ENCODE peak calls at places on chromosomes 16 and 17, in four cellular contexts. M is H1, K is IMR-90, A is mesendoderm. Q is an unnamed sample.

GRCh38 chr16:49620868-49621239 is 235.1 kb downstream of the ZNF423 start:
- DNase-seq in M (no peak), K (no peak), A (no peak), Q (peak; percentile 26)

GRCh38 chr16:20136446-20136968 is 62.8 kb upstream of the GPR139 start:
- DNase-seq in A (peak; percentile 11), K (no peak), M (no peak), Q (no peak)

GRCh38 chr17:29838961-29839360 is 91.1 kb downstream of the SSH2 start:
- DNase-seq in K (peak; percentile 44), M (peak; percentile 63), A (peak; percentile 92), Q (peak; percentile 66)

GRCh38 chr17:2707721-2708584 is 3.6 kb downstream of the CLUH start:
- DNase-seq in A (peak; percentile 60), M (peak; percentile 81), K (no peak), Q (peak; percentile 82)

GRCh38 chr16:75764154-75764768 is 38.0 kb upstream of the CPHXL start:
- DNase-seq in M (peak; percentile 53), K (peak; percentile 70), A (peak; percentile 81), Q (peak; percentile 60)

GRCh38 chr17:231966-232807 is 50.7 kb upstream of the DOC2B start:
- DNase-seq in A (no peak), K (no peak), M (peak; percentile 29), Q (no peak)

GRCh38 chr17:7060165-7060890 is 16.4 kb upstream of the SLC16A11 start:
- DNase-seq in A (no peak), K (peak; percentile 69), M (no peak), Q (no peak)

GRCh38 chr16:27363797-27364196 is 38.2 kb upstream of the IL21R start:
- DNase-seq in M (no peak), A (no peak), K (no peak), Q (no peak)

GRCh38 chr17:27609606-27610303 is 21.2 kb upstream of the LGALS9 start:
- DNase-seq in A (peak; percentile 49), M (no peak), K (peak; percentile 27), Q (peak; percentile 72)

GRCh38 chr16:77838597-77839255 is 50.4 kb downstream of the VAT1L start:
- DNase-seq in A (no peak), K (peak; percentile 15), M (no peak), Q (no peak)

GRCh38 chr16:77835111-77835510 is 46.7 kb downstream of the VAT1L start:
- DNase-seq in M (no peak), K (peak; percentile 23), A (no peak), Q (no peak)

GRCh38 chr16:77834600-77834963 is 46.2 kb downstream of the VAT1L start:
- DNase-seq in M (no peak), K (peak; percentile 97), A (peak; percentile 94), Q (no peak)

GRCh38 chr16:77836801-77837200 is 48.4 kb downstream of the VAT1L start:
- DNase-seq in A (no peak), K (no peak), M (no peak), Q (no peak)

DNA sequence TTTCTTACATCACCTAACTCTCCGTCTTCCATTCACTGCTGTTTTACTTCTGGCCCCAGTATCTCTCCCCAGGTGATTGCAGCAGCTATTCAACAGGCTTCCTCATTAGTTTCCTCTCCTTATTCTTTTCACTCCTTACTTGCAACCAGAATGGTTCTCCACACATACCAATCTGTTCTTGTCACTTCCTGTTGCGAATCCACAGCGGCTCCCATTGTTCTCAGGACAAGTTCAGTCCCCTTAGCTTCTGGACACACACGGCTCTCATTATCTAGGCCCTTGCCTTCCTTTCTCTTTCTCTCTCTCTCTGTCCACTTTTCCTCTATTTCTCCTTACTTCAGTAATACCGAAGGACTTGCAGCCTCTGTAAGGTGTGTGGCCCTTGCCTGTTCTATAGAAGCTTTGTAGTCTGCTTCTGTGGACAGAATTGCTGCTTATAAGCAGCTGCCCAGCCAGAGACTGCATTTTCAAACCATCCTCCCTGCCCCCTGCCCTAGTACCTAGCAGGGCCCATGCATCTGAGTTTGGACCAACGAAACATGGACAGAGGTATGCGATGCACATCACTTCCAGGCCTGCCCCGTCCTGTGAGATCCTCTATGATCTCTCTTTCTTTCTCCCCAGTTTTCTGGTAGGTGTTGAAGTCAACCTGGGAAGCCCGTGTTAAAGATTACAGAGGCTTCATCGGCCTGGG is 45.7 kb downstream of the VAT1L start:
- DNase-seq in A (peak; percentile 99), K (peak; percentile 89), M (peak; percentile 50), Q (peak; percentile 75)
- H2AK5ac ChIP-seq in A (peak overlapping the region; percentile 98), K (peak overlapping the region; percentile 97), M (peak overlapping the region; percentile 61), Q (no peak overlapping the region)

DNA sequence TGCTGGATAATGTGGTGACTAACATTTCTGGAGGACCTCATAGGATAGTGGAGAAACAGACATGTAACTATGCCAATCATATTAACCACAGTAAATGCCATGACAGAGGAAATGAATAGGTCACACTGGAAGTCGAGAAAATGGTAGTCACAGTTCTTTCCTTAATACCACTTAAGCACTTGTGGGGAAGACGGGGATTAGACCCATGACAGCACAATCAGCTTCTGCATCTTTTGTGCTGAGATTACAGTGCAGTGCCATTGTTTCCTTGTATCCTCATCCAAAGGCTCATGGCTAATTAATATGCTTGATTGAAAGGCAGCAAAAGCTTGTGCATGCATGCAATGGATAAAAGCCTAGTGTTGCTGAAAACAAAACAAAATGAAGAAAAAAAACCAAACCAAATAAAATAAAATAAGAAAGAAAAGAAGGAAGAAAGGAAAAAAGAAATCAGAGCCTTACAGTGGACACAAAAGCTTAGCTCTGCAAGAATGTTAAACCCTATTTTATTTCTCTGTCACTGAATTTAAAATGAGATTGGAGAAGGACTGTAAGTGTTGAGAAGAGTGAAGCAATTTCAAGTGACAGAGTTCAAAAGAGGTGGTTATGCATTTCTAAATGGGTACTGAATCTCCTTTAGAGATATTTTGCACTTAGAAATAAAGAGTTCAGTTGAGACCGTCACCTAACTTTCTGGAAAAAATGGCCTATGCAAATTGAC is 1011.9 kb downstream of the CDH8 start:
- DNase-seq in K (no peak), A (peak; percentile 8), M (no peak), Q (no peak)
- H4K5ac ChIP-seq in K (no peak overlapping the region), A (no peak overlapping the region), M (no peak overlapping the region), Q (no peak overlapping the region)

GRCh38 chr17:42562845-42563509 is 1.0 kb downstream of the COASY start:
- DNase-seq in K (peak; percentile 28), M (no peak), A (no peak), Q (no peak)
- H3K4me2 ChIP-seq in K (peak overlapping the region; percentile 83), M (peak overlapping the region; percentile 88), A (peak overlapping the region; percentile 92), Q (peak overlapping the region; percentile 86)

DNA sequence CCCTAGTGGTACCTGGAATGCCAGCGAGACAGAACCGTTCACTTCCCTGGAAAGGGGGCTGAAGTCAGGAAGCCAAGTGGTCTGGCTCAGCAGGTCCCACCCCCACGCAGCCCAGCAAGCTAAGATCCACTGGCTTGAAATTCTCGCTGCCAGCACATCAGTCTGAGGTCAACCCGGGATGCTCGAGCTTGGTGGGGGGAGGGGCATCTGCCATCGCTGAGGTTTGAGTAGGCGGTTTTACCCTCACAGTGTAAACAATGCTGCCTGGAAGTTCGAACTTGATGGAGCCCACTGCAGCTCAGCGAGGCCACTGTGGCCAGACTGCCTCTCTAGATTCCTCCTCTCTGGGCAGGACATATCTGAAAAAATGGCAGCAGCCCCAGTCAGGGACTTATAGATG is 464.7 kb upstream of the TOM1L1 start:
- DNase-seq in M (no peak), K (no peak), A (no peak), Q (peak; percentile 39)
- H2AK5ac ChIP-seq in M (no peak overlapping the region), K (no peak overlapping the region), A (no peak overlapping the region), Q (no peak overlapping the region)

DNA sequence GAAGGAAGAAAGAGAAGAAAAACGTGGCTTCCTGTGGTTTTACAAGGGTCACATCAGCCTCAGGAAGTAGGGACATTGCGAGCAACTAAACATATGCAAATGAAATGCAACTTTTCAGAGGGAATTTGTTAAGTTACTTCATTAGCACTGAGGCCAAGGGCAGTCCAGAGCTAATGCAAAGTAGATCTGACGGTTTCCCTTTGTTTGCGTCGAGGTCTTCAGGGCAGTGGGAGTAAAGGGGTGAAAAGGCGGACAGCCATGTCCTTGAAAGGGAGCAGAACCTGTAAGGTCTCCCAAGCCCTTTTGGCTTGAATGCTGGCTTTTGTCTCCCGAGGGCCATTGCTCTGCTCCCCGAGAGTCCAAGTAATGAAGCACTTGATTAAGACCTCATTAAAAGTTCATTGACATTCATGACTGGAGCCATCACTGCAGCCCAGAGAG is 85.0 kb downstream of the PMP22 start:
- DNase-seq in M (peak; percentile 52), A (peak; percentile 64), K (no peak), Q (peak; percentile 88)
- H4K5ac ChIP-seq in M (no peak overlapping the region), A (no peak overlapping the region), K (no peak overlapping the region), Q (no peak overlapping the region)

DNA sequence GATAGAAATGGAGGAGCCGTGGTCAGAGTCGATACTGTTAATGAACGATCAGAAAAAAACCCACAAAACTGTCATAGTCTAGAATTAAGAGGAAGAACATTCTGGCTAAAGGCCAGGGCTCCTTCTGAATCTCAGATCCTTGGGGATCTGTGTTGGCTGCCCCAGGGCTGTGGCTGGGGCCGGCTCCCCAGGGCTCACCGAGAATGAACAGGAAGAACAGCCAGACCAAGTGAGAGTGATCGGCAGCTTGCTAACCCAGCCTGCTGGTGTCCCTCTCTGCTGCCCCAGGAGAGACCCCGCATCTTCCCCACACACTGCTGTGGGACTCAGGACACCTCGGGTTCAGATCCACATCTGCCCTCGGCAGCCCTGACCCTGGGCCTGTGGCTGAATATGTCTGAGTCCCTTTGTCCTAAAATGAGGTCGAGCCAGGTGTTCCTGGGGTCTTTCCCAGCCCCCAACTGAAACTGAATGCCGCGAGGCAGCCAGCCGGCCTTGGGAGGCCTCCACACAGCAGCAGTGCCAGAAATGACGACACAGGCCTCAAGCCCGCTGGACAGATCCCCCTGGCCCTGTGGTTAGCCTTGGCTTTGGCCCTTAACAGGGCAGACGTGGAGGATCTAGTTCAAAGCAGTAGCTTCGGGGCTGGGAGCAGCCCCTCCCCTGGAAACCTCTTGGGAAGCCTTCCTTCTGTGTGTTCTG is 23.9 kb upstream of the CLEC18A start:
- DNase-seq in M (no peak), K (peak; percentile 60), A (no peak), Q (no peak)
- H3K4me2 ChIP-seq in M (no peak overlapping the region), K (no peak overlapping the region), A (no peak overlapping the region), Q (no peak overlapping the region)

DNA sequence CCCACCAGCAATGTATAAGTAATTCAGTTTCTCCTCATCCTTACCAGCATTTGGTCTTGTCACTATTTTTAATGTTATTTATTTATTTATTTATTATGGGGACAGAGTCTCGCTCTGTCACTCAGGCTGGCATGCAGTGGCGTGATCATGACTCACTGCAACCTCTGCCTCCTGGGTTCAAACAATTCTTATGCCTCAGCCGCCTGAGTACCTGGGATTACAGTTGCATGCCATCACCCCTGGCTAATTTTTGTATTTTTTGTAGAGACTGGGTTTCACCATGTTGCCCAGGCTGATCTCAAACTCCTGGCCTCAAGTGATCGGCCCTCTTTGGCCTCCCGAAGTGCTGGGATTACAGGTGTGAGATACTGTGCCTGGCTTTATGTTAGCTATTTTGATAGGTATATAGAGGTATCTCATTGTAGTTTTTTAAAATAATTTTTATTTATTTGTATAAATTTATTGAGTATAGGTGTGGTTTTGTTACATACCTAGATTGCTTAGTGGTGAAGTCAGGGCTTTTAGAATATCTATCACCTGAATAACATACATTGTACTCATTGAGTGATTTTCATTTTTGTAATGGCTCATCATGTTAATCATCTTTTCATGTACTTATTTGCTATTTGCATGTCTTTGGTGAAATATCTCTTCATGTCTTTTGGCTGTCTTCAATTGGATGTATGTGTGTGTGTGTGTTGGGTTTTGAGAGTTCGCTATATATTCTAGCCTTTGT is 53.3 kb downstream of the TANC2 start:
- DNase-seq in M (no peak), K (no peak), A (no peak), Q (no peak)
- H2AK5ac ChIP-seq in M (no peak overlapping the region), K (no peak overlapping the region), A (no peak overlapping the region), Q (no peak overlapping the region)

GRCh38 chr17:34797724-34798123 is 163.5 kb downstream of the CCT6B start:
- DNase-seq in A (peak; percentile 91), M (peak; percentile 87), K (peak; percentile 18), Q (peak; percentile 88)
- H4K5ac ChIP-seq in A (no peak overlapping the region), M (no peak overlapping the region), K (no peak overlapping the region), Q (no peak overlapping the region)